ENCODE peak calls at places on chromosomes 13 and 19, in five cellular contexts. One of them, this sample, is unnamed.

GRCh38 chr13:106619688-106620555 is 52.0 kb upstream of the ARGLU1 start:
- DNase-seq in RPMI7951: peak; percentile 58
- DNase-seq in activated naive CD8-positive, alpha-beta T cell treated with anti-CD3 and anti-CD28 coated beads, Interleukin-2, amount 50 U/mL, for 24 hours: peak; percentile 10
- DNase-seq in GM03348: peak; percentile 87
- DNase-seq in ovary: peak; percentile 41
- DNase-seq in this sample: peak; percentile 61

GRCh38 chr13:97142452-97142851 is 79.7 kb upstream of the MBNL2 start:
- DNase-seq in GM03348: peak; percentile 50
- DNase-seq in ovary: no peak
- DNase-seq in activated naive CD8-positive, alpha-beta T cell treated with anti-CD3 and anti-CD28 coated beads, Interleukin-2, amount 50 U/mL, for 24 hours: no peak
- DNase-seq in RPMI7951: peak; percentile 71
- DNase-seq in this sample: peak; percentile 24

GRCh38 chr13:74895042-74895811 is 586.7 kb downstream of the TBC1D4 start:
- DNase-seq in activated naive CD8-positive, alpha-beta T cell treated with anti-CD3 and anti-CD28 coated beads, Interleukin-2, amount 50 U/mL, for 24 hours: no peak
- DNase-seq in RPMI7951: no peak
- DNase-seq in ovary: no peak
- DNase-seq in GM03348: no peak
- DNase-seq in this sample: no peak

GRCh38 chr19:47284324-47284899 is 9.7 kb downstream of the INAFM1 start:
- DNase-seq in ovary: no peak
- DNase-seq in GM03348: peak; percentile 52
- DNase-seq in RPMI7951: peak; percentile 62
- DNase-seq in activated naive CD8-positive, alpha-beta T cell treated with anti-CD3 and anti-CD28 coated beads, Interleukin-2, amount 50 U/mL, for 24 hours: peak; percentile 44
- DNase-seq in this sample: peak; percentile 57

GRCh38 chr13:21465710-21466160 is 6.6 kb upstream of the ZDHHC20 start:
- DNase-seq in activated naive CD8-positive, alpha-beta T cell treated with anti-CD3 and anti-CD28 coated beads, Interleukin-2, amount 50 U/mL, for 24 hours: no peak
- DNase-seq in ovary: no peak
- DNase-seq in GM03348: no peak
- DNase-seq in RPMI7951: no peak
- DNase-seq in this sample: no peak

GRCh38 chr13:98214008-98214643 is 37.1 kb upstream of the RNF113B start:
- DNase-seq in activated naive CD8-positive, alpha-beta T cell treated with anti-CD3 and anti-CD28 coated beads, Interleukin-2, amount 50 U/mL, for 24 hours: no peak
- DNase-seq in RPMI7951: no peak
- DNase-seq in GM03348: peak; percentile 54
- DNase-seq in ovary: peak; percentile 73
- DNase-seq in this sample: peak; percentile 31

GRCh38 chr19:46383171-46383815 is 30.1 kb downstream of the CCDC8 start:
- DNase-seq in RPMI7951: no peak
- DNase-seq in ovary: peak; percentile 22
- DNase-seq in GM03348: no peak
- DNase-seq in activated naive CD8-positive, alpha-beta T cell treated with anti-CD3 and anti-CD28 coated beads, Interleukin-2, amount 50 U/mL, for 24 hours: no peak
- DNase-seq in this sample: no peak

GRCh38 chr19:54204767-54205468 is 4.3 kb downstream of the RPS9 start:
- DNase-seq in GM03348: no peak
- DNase-seq in RPMI7951: no peak
- DNase-seq in activated naive CD8-positive, alpha-beta T cell treated with anti-CD3 and anti-CD28 coated beads, Interleukin-2, amount 50 U/mL, for 24 hours: no peak
- DNase-seq in ovary: no peak
- DNase-seq in this sample: no peak

GRCh38 chr13:99192480-99192879 is 8.2 kb upstream of the UBAC2 start:
- DNase-seq in GM03348: no peak
- DNase-seq in RPMI7951: no peak
- DNase-seq in ovary: no peak
- DNase-seq in activated naive CD8-positive, alpha-beta T cell treated with anti-CD3 and anti-CD28 coated beads, Interleukin-2, amount 50 U/mL, for 24 hours: no peak
- DNase-seq in this sample: no peak

GRCh38 chr13:97367427-97367826 is 66.5 kb upstream of the RAP2A start:
- DNase-seq in ovary: no peak
- DNase-seq in activated naive CD8-positive, alpha-beta T cell treated with anti-CD3 and anti-CD28 coated beads, Interleukin-2, amount 50 U/mL, for 24 hours: no peak
- DNase-seq in GM03348: peak; percentile 59
- DNase-seq in RPMI7951: peak; percentile 85
- DNase-seq in this sample: no peak

GRCh38 chr19:3366761-3367571 is 583 bp downstream of the NFIC start:
- DNase-seq in GM03348: peak; percentile 57
- DNase-seq in ovary: peak; percentile 82
- DNase-seq in RPMI7951: peak; percentile 29
- DNase-seq in activated naive CD8-positive, alpha-beta T cell treated with anti-CD3 and anti-CD28 coated beads, Interleukin-2, amount 50 U/mL, for 24 hours: peak; percentile 35
- DNase-seq in this sample: peak; percentile 42

GRCh38 chr19:19426216-19426615 is 20.7 kb downstream of the GATAD2A start:
- DNase-seq in ovary: no peak
- DNase-seq in activated naive CD8-positive, alpha-beta T cell treated with anti-CD3 and anti-CD28 coated beads, Interleukin-2, amount 50 U/mL, for 24 hours: no peak
- DNase-seq in RPMI7951: no peak
- DNase-seq in GM03348: no peak
- DNase-seq in this sample: no peak

GRCh38 chr19:34687348-34687747 is 9.9 kb downstream of the ZNF302 start:
- DNase-seq in activated naive CD8-positive, alpha-beta T cell treated with anti-CD3 and anti-CD28 coated beads, Interleukin-2, amount 50 U/mL, for 24 hours: no peak
- DNase-seq in RPMI7951: no peak
- DNase-seq in GM03348: no peak
- DNase-seq in ovary: no peak
- DNase-seq in this sample: no peak

GRCh38 chr19:58395979-58396627 is 647 bp downstream of the RNF225 start:
- DNase-seq in GM03348: peak; percentile 20
- DNase-seq in ovary: no peak
- DNase-seq in activated naive CD8-positive, alpha-beta T cell treated with anti-CD3 and anti-CD28 coated beads, Interleukin-2, amount 50 U/mL, for 24 hours: no peak
- DNase-seq in RPMI7951: no peak
- DNase-seq in this sample: no peak

GRCh38 chr13:36712785-36713184 is 39.0 kb downstream of the SERTM1 start:
- DNase-seq in GM03348: peak; percentile 31
- DNase-seq in RPMI7951: peak; percentile 46
- DNase-seq in activated naive CD8-positive, alpha-beta T cell treated with anti-CD3 and anti-CD28 coated beads, Interleukin-2, amount 50 U/mL, for 24 hours: no peak
- DNase-seq in ovary: no peak
- DNase-seq in this sample: no peak

GRCh38 chr19:58229255-58229639 is 533 bp downstream of the ZNF544 start:
- DNase-seq in RPMI7951: peak; percentile 40
- DNase-seq in ovary: no peak
- DNase-seq in GM03348: peak; percentile 40
- DNase-seq in activated naive CD8-positive, alpha-beta T cell treated with anti-CD3 and anti-CD28 coated beads, Interleukin-2, amount 50 U/mL, for 24 hours: peak; percentile 33
- DNase-seq in this sample: peak; percentile 45

GRCh38 chr13:113364371-113364932 is 522 bp upstream of the GRTP1 start:
- DNase-seq in RPMI7951: no peak
- DNase-seq in activated naive CD8-positive, alpha-beta T cell treated with anti-CD3 and anti-CD28 coated beads, Interleukin-2, amount 50 U/mL, for 24 hours: no peak
- DNase-seq in ovary: peak; percentile 77
- DNase-seq in GM03348: peak; percentile 49
- DNase-seq in this sample: no peak

GRCh38 chr13:76853481-76853880 is 32.7 kb downstream of the KCTD12 start:
- DNase-seq in GM03348: no peak
- DNase-seq in ovary: no peak
- DNase-seq in RPMI7951: peak; percentile 63
- DNase-seq in activated naive CD8-positive, alpha-beta T cell treated with anti-CD3 and anti-CD28 coated beads, Interleukin-2, amount 50 U/mL, for 24 hours: no peak
- DNase-seq in this sample: peak; percentile 81

GRCh38 chr13:60583196-60583908 is 186.3 kb downstream of the TDRD3 start:
- DNase-seq in GM03348: peak; percentile 73
- DNase-seq in activated naive CD8-positive, alpha-beta T cell treated with anti-CD3 and anti-CD28 coated beads, Interleukin-2, amount 50 U/mL, for 24 hours: no peak
- DNase-seq in ovary: no peak
- DNase-seq in RPMI7951: peak; percentile 83
- DNase-seq in this sample: no peak

GRCh38 chr19:43555185-43555770 is 20.0 kb downstream of the XRCC1 start:
- DNase-seq in GM03348: peak; percentile 83
- DNase-seq in RPMI7951: peak; percentile 65
- DNase-seq in activated naive CD8-positive, alpha-beta T cell treated with anti-CD3 and anti-CD28 coated beads, Interleukin-2, amount 50 U/mL, for 24 hours: peak; percentile 82
- DNase-seq in ovary: peak; percentile 54
- DNase-seq in this sample: peak; percentile 70

GRCh38 chr13:98216135-98216565 is 39.1 kb upstream of the RNF113B start:
- DNase-seq in activated naive CD8-positive, alpha-beta T cell treated with anti-CD3 and anti-CD28 coated beads, Interleukin-2, amount 50 U/mL, for 24 hours: no peak
- DNase-seq in GM03348: peak; percentile 75
- DNase-seq in RPMI7951: peak; percentile 84
- DNase-seq in ovary: no peak
- DNase-seq in this sample: peak; percentile 70

GRCh38 chr19:17686592-17687042 is 1.5 kb downstream of the UNC13A start:
- DNase-seq in ovary: no peak
- DNase-seq in GM03348: peak; percentile 52
- DNase-seq in activated naive CD8-positive, alpha-beta T cell treated with anti-CD3 and anti-CD28 coated beads, Interleukin-2, amount 50 U/mL, for 24 hours: no peak
- DNase-seq in RPMI7951: peak; percentile 47
- DNase-seq in this sample: no peak

GRCh38 chr13:25971499-25972145 is 80.2 kb downstream of the SHISA2 start:
- DNase-seq in ovary: no peak
- DNase-seq in RPMI7951: no peak
- DNase-seq in GM03348: no peak
- DNase-seq in activated naive CD8-positive, alpha-beta T cell treated with anti-CD3 and anti-CD28 coated beads, Interleukin-2, amount 50 U/mL, for 24 hours: peak; percentile 16
- DNase-seq in this sample: no peak

GRCh38 chr19:45404557-45405434 is at the start of gene PPP1R13L:
- DNase-seq in GM03348: peak; percentile 87
- DNase-seq in RPMI7951: peak; percentile 76
- DNase-seq in ovary: peak; percentile 74
- DNase-seq in activated naive CD8-positive, alpha-beta T cell treated with anti-CD3 and anti-CD28 coated beads, Interleukin-2, amount 50 U/mL, for 24 hours: peak; percentile 60
- DNase-seq in this sample: peak; percentile 90

GRCh38 chr19:53432088-53432661 is 391 bp downstream of the ZNF761 start:
- DNase-seq in GM03348: peak; percentile 28
- DNase-seq in ovary: peak; percentile 55
- DNase-seq in RPMI7951: peak; percentile 37
- DNase-seq in activated naive CD8-positive, alpha-beta T cell treated with anti-CD3 and anti-CD28 coated beads, Interleukin-2, amount 50 U/mL, for 24 hours: peak; percentile 23
- DNase-seq in this sample: peak; percentile 35

GRCh38 chr13:45219938-45220375 is 19.1 kb upstream of the KCTD4 start:
- DNase-seq in RPMI7951: peak; percentile 78
- DNase-seq in activated naive CD8-positive, alpha-beta T cell treated with anti-CD3 and anti-CD28 coated beads, Interleukin-2, amount 50 U/mL, for 24 hours: no peak
- DNase-seq in ovary: no peak
- DNase-seq in GM03348: peak; percentile 54
- DNase-seq in this sample: peak; percentile 86

GRCh38 chr13:106291006-106291405 is 244.5 kb downstream of the EFNB2 start:
- DNase-seq in ovary: no peak
- DNase-seq in activated naive CD8-positive, alpha-beta T cell treated with anti-CD3 and anti-CD28 coated beads, Interleukin-2, amount 50 U/mL, for 24 hours: no peak
- DNase-seq in RPMI7951: peak; percentile 59
- DNase-seq in GM03348: peak; percentile 33
- DNase-seq in this sample: peak; percentile 35

GRCh38 chr13:62014299-62014698 is 598.6 kb upstream of the PCDH20 start:
- DNase-seq in RPMI7951: no peak
- DNase-seq in activated naive CD8-positive, alpha-beta T cell treated with anti-CD3 and anti-CD28 coated beads, Interleukin-2, amount 50 U/mL, for 24 hours: no peak
- DNase-seq in GM03348: peak; percentile 2
- DNase-seq in ovary: no peak
- DNase-seq in this sample: peak; percentile 11

GRCh38 chr19:947707-948533 is 22.1 kb downstream of the ARID3A start:
- DNase-seq in activated naive CD8-positive, alpha-beta T cell treated with anti-CD3 and anti-CD28 coated beads, Interleukin-2, amount 50 U/mL, for 24 hours: peak; percentile 34
- DNase-seq in ovary: no peak
- DNase-seq in GM03348: no peak
- DNase-seq in RPMI7951: no peak
- DNase-seq in this sample: no peak

GRCh38 chr19:1872807-1873523 is 9.6 kb upstream of the KLF16 start:
- DNase-seq in ovary: no peak
- DNase-seq in GM03348: no peak
- DNase-seq in RPMI7951: no peak
- DNase-seq in activated naive CD8-positive, alpha-beta T cell treated with anti-CD3 and anti-CD28 coated beads, Interleukin-2, amount 50 U/mL, for 24 hours: no peak
- DNase-seq in this sample: no peak

GRCh38 chr13:113907637-113908617 is 44.1 kb upstream of the GAS6 start:
- DNase-seq in activated naive CD8-positive, alpha-beta T cell treated with anti-CD3 and anti-CD28 coated beads, Interleukin-2, amount 50 U/mL, for 24 hours: no peak
- DNase-seq in GM03348: peak; percentile 75
- DNase-seq in RPMI7951: peak; percentile 81
- DNase-seq in ovary: peak; percentile 17
- DNase-seq in this sample: no peak

This sample was measured in endothelial cell of umbilical vein.